ENCODE peak calls at places on chromosome 6, in five cellular contexts. I is lower lobe of right lung, W is aorta, M is left ventricle myocardium inferior, C is sigmoid colon. K is an unnamed sample.

GRCh38 chr6:69584913-69585729 is 211.7 kb downstream of the LMBRD1 start:
- DNase-seq in I (no peak), W (no peak), M (no peak), C (no peak), K (no peak)

GRCh38 chr6:13302291-13302690 is 26.0 kb downstream of the TBC1D7 start:
- DNase-seq in I (no peak), W (no peak), M (no peak), C (no peak), K (no peak)

GRCh38 chr6:12097791-12098190 is 85.7 kb downstream of the HIVEP1 start:
- DNase-seq in I (no peak), W (no peak), M (no peak), C (no peak), K (no peak)

GRCh38 chr6:149925253-149925973 is 2.5 kb upstream of the RAET1G start:
- DNase-seq in I (peak), W (peak), M (no peak), C (no peak), K (no peak)

GRCh38 chr6:168996106-168996505 is 257.5 kb downstream of the THBS2 start:
- DNase-seq in I (no peak), W (no peak), M (no peak), C (no peak), K (no peak)

GRCh38 chr6:23940466-23940865 is 185.5 kb upstream of the NRSN1 start:
- DNase-seq in I (no peak), W (no peak), M (no peak), C (no peak), K (no peak)

GRCh38 chr6:139239137-139239536 is 52.7 kb downstream of the TXLNB start:
- DNase-seq in I (no peak), W (no peak), M (no peak), C (no peak), K (no peak)

GRCh38 chr6:133067960-133068359 is 173.2 kb upstream of the EYA4 start:
- DNase-seq in I (no peak), W (no peak), M (no peak), C (no peak), K (no peak)

GRCh38 chr6:84445074-84445473 is 217.6 kb upstream of the CEP162 start:
- DNase-seq in I (no peak), W (no peak), M (no peak), C (no peak), K (no peak)

GRCh38 chr6:91094341-91094740 is 507.5 kb upstream of the MAP3K7 start:
- DNase-seq in I (no peak), W (no peak), M (no peak), C (no peak), K (no peak)

GRCh38 chr6:124069230-124069815 is 265.7 kb downstream of the NKAIN2 start:
- DNase-seq in I (no peak), W (no peak), M (no peak), C (no peak), K (no peak)

GRCh38 chr6:166174031-166174430 is 6.4 kb upstream of the TBXT start:
- DNase-seq in I (no peak), W (no peak), M (no peak), C (no peak), K (no peak)

GRCh38 chr6:37566209-37566859 is 66.6 kb upstream of the CCDC167 start:
- DNase-seq in I (peak), W (peak), M (peak), C (no peak), K (no peak)

GRCh38 chr6:150894191-150894744 is 28.8 kb downstream of the MTHFD1L start:
- DNase-seq in I (no peak), W (no peak), M (no peak), C (no peak), K (no peak)

GRCh38 chr6:28772480-28773381 is 151.1 kb downstream of the TRIM27 start:
- DNase-seq in I (no peak), W (no peak), M (no peak), C (no peak), K (no peak)

GRCh38 chr6:136777651-136778050 is 14.6 kb downstream of the MAP3K5 start:
- DNase-seq in I (no peak), W (no peak), M (no peak), C (no peak), K (no peak)

GRCh38 chr6:37713529-37714119 is 15.9 kb upstream of the MDGA1 start:
- DNase-seq in I (no peak), W (peak), M (no peak), C (no peak), K (no peak)

DNA sequence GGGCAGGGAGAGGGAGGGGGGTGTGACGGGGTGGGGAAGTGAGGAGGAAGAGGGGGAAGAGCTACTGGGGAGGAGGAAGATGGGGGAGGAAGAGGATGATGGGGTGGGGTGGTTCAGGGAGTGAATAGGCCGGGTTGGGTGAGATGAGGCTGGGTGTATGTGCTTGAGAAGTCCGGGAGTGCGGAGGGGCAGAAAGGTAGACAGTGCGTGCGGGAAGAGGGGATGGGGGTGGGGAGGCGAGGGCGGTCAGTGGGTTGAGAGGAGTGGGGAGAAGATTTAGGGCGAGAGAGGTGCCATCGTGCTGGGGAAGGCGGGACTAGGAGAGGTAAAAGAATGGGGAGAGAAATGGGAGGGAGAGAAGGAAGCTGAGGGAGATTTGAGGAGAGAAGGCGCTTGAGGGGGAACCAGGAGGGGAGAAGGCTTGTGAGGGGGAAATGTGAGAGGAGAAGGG is 30.9 kb upstream of the NOTCH4 start:
- DNase-seq in I (no peak), W (no peak), M (no peak), C (no peak), K (no peak)
- H3K4me3 ChIP-seq in I (peak), W (peak), M (peak), C (peak), K (peak)

DNA sequence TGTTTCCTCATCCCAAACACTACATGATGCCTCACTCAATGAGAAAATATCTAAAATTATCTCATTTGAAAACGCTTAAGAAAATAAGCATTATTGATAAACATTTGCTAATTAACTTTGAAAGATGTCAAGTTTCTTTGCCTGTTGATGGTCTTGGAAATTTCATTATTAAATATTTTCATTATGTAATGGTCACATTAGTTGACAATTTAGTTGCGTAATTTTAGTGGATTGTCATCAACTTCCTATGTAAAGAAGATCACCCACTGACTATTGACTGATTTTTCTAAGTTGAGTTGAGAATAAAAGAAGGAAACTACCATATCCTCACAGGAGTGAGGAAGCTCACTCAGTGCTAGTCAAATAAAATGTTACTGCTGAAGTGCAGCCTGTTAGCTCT is 79.9 kb upstream of the LY86 start:
- DNase-seq in I (no peak), W (no peak), M (no peak), C (no peak), K (no peak)
- H3K4me3 ChIP-seq in I (no peak), W (no peak), M (no peak), C (no peak), K (no peak)

GRCh38 chr6:1405221-1405620 is 15.8 kb downstream of the FOXF2 start:
- DNase-seq in I (no peak), W (no peak), M (no peak), C (peak), K (no peak)

GRCh38 chr6:1409774-1410465 is 20.5 kb downstream of the FOXF2 start:
- DNase-seq in I (no peak), W (no peak), M (no peak), C (no peak), K (no peak)

GRCh38 chr6:1404713-1405098 is 15.3 kb downstream of the FOXF2 start:
- DNase-seq in I (no peak), W (no peak), M (no peak), C (peak), K (no peak)

GRCh38 chr6:1406306-1407058 is 17.1 kb downstream of the FOXF2 start:
- DNase-seq in I (no peak), W (no peak), M (no peak), C (no peak), K (no peak)

GRCh38 chr6:1407499-1407990 is 18.2 kb downstream of the FOXF2 start:
- DNase-seq in I (no peak), W (no peak), M (no peak), C (no peak), K (no peak)
- H3K4me3 ChIP-seq in I (no peak), W (no peak), M (no peak), C (no peak), K (no peak)

GRCh38 chr6:148272084-148272483 is 70.6 kb upstream of the SASH1 start:
- DNase-seq in I (no peak), W (no peak), M (no peak), C (no peak), K (no peak)
- H3K4me3 ChIP-seq in I (no peak), W (no peak), M (peak), C (no peak), K (no peak)

DNA sequence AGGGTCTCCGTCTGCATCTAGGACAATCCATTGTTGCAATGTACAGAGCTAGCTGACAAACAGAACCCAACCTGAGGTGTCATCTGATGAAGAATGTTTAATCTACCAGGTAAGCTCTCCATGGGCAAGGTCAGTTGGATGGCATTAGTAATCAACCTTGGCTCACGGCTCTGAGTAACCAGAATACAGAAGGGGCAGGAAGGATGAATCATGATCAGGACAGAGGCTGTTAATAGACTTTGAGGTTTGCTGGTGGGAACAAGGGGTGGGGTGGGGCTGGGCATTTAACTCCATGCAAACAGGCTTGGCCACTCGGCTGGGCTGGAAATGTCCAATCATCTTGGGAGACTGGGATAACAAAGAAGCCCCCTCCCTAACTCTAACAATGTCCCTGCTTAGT is 77.1 kb upstream of the MRPS10 start:
- DNase-seq in I (no peak), W (no peak), M (no peak), C (no peak), K (no peak)
- H3K4me3 ChIP-seq in I (no peak), W (no peak), M (no peak), C (no peak), K (no peak)